ENCODE peak calls at places on chromosomes 2 and 18, in six cellular contexts. B, E, X, G, K and V are unnamed samples.

GRCh38 chr2:54891901-54892300 is 158.3 kb downstream of the RTN4 start:
- DNase-seq in K (no peak), B (no peak), G (no peak), E (no peak), X (no peak), V (no peak)

GRCh38 chr18:37270046-37270665 is 295.4 kb downstream of the CELF4 start:
- DNase-seq in E (peak; percentile 84), G (no peak), K (no peak), X (peak; percentile 60), B (no peak), V (peak; percentile 73)

GRCh38 chr2:11344956-11345671 is 678 bp upstream of the ROCK2 start:
- DNase-seq in E (peak; percentile 85), X (peak; percentile 63), B (peak; percentile 40), G (peak; percentile 40), K (peak; percentile 64), V (no peak)

GRCh38 chr2:196344397-196344796 is 173.0 kb upstream of the STK17B start:
- DNase-seq in K (no peak), E (no peak), X (no peak), G (no peak), B (no peak), V (no peak)

GRCh38 chr18:63999871-64000270 is 30.0 kb downstream of the SERPINB8 start:
- DNase-seq in X (no peak), B (no peak), E (no peak), K (no peak), G (no peak), V (no peak)

GRCh38 chr2:218024871-218025270 is 22.1 kb upstream of the TNS1 start:
- DNase-seq in K (no peak), B (no peak), G (no peak), E (no peak), X (no peak), V (no peak)

GRCh38 chr2:218781691-218782528 is at the start of gene CYP27A1:
- DNase-seq in X (peak; percentile 25), E (peak; percentile 79), B (peak; percentile 46), K (no peak), G (peak; percentile 71), V (peak; percentile 38)

GRCh38 chr2:195533771-195534642 is 123.0 kb upstream of the SLC39A10 start:
- DNase-seq in K (peak; percentile 17), B (no peak), X (no peak), G (peak; percentile 76), E (peak; percentile 33), V (no peak)

GRCh38 chr18:46712406-46712805 is 44.4 kb downstream of the ST8SIA5 start:
- DNase-seq in X (no peak), G (no peak), K (no peak), E (peak; percentile 43), B (no peak), V (no peak)

GRCh38 chr2:1752751-1753150 is 8.4 kb upstream of the PXDN start:
- DNase-seq in X (no peak), G (peak; percentile 30), K (no peak), E (no peak), B (no peak), V (no peak)

GRCh38 chr18:24259869-24260662 is 121.2 kb downstream of the CABYR start:
- DNase-seq in B (no peak), X (no peak), E (no peak), G (no peak), K (no peak), V (no peak)

GRCh38 chr2:196551014-196551413 is 88.5 kb upstream of the CCDC150 start:
- DNase-seq in G (no peak), X (no peak), B (no peak), K (no peak), E (no peak), V (no peak)

GRCh38 chr2:8153258-8153718 is 528.6 kb upstream of the ID2 start:
- DNase-seq in X (no peak), G (no peak), E (no peak), B (no peak), K (no peak), V (no peak)

GRCh38 chr2:222703866-222704265 is 32.4 kb downstream of the MOGAT1 start:
- DNase-seq in X (no peak), G (no peak), E (no peak), K (no peak), B (no peak), V (no peak)

GRCh38 chr2:236863729-236864126 is 222.0 kb upstream of the COPS8 start:
- DNase-seq in X (no peak), E (no peak), B (no peak), G (no peak), K (no peak), V (no peak)

GRCh38 chr2:236919209-236919608 is 166.5 kb upstream of the COPS8 start:
- DNase-seq in B (no peak), X (no peak), G (no peak), K (peak; percentile 8), E (no peak), V (no peak)

GRCh38 chr2:160859086-160859485 is 301.1 kb upstream of the TANK start:
- DNase-seq in E (peak; percentile 14), B (no peak), X (no peak), G (no peak), K (no peak), V (no peak)

GRCh38 chr2:17719562-17720371 is 33.8 kb downstream of the SMC6 start:
- DNase-seq in K (peak; percentile 22), B (peak; percentile 19), G (no peak), X (no peak), E (peak; percentile 22), V (no peak)

GRCh38 chr2:239536186-239536585 is 135.4 kb upstream of the HDAC4 start:
- DNase-seq in B (no peak), E (no peak), X (no peak), K (no peak), G (no peak), V (no peak)

GRCh38 chr2:128781888-128782385 is 463.3 kb upstream of the HS6ST1 start:
- DNase-seq in G (no peak), E (no peak), B (no peak), K (no peak), X (no peak), V (no peak)

GRCh38 chr18:21739604-21740473 is 753 bp upstream of the MIB1 start:
- DNase-seq in X (no peak), B (no peak), K (peak; percentile 23), G (no peak), E (no peak), V (no peak)

GRCh38 chr2:104872034-104872865 is 18.3 kb downstream of the POU3F3 start:
- DNase-seq in B (peak; percentile 34), K (no peak), G (no peak), X (no peak), E (no peak), V (no peak)

DNA sequence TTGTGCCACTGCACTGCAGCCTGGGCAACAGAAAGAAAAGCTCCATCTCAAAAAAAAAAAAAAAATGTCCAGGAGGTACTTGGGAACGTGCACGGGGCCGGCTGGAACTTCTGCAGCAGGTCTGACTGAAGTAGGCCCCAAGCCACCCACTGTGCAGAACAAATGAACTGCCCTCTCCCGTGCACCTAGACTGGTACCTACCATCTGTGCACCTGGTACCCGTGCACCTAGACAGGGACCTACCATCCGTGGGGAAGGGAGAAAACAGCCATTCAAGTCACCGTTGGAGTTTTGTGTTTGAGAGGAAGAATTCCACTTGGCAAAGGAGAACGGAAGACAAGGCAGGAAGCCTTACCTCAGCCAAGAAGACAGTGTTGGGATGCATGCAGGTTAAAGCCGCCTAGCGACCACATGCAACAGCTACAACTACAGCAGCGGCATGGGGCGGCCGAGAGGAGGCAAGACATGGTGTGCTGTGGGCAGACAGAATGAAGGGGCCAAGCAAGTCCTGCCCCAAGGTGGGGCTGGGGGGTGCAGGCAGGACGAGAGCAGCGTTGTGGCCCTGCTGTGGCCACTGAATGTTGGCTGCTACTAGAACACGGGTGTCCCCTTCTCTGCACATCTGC is 16.1 kb downstream of the ST3GAL5 start:
- DNase-seq in E (no peak), G (no peak), B (no peak), X (no peak), K (no peak), V (no peak)
- TF ChIP-seq CTCF in E (no peak), G (no peak), B (no peak), X (no peak), K (no peak), V (no peak)

DNA sequence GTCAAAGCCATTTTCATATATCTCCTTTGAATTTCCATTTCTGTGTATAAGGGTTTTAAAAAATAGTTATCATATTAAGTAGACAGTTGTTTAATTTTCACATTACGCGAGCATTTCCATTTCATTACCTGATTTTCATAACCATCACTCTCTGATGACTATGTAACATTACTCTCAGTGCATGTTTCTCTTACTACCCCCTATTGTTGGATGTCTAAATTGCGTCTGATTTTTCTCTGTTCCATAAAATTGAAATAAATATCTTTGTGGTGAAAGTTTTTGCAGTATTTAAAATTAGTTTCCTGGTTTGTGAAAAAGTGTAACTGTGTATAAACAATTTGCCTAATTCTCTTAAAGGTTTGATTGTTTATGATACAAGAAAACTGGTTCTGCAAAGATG is 123.8 kb downstream of the MYO1B start:
- DNase-seq in B (no peak), X (no peak), G (no peak), K (peak; percentile 12), E (no peak), V (no peak)
- TF ChIP-seq CTCF in B (no peak), X (peak; percentile 42), G (no peak), K (peak; percentile 38), E (peak; percentile 25), V (peak; percentile 50)

DNA sequence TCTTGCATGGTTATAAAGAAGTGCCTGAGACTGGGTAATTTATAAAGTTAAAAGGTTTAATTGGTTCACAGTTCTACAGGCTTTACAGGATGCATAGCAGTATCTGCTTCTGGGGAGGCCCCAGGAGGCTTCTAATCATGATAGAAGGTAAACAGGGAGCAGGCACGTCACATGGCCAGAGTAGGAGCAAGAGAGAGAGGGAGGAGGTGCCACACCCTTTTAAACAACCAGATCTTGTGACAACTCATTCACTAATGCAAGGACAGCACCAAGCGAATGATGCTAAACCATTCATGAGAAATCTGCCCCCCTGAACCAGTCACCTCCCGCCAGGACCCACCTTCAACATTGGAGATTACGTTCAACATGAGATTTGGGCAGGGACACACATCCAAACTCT is 141.1 kb downstream of the EN1 start:
- DNase-seq in B (no peak), X (no peak), G (no peak), K (no peak), E (peak; percentile 22), V (no peak)
- TF ChIP-seq CTCF in B (no peak), X (no peak), G (no peak), K (no peak), E (no peak), V (no peak)

DNA sequence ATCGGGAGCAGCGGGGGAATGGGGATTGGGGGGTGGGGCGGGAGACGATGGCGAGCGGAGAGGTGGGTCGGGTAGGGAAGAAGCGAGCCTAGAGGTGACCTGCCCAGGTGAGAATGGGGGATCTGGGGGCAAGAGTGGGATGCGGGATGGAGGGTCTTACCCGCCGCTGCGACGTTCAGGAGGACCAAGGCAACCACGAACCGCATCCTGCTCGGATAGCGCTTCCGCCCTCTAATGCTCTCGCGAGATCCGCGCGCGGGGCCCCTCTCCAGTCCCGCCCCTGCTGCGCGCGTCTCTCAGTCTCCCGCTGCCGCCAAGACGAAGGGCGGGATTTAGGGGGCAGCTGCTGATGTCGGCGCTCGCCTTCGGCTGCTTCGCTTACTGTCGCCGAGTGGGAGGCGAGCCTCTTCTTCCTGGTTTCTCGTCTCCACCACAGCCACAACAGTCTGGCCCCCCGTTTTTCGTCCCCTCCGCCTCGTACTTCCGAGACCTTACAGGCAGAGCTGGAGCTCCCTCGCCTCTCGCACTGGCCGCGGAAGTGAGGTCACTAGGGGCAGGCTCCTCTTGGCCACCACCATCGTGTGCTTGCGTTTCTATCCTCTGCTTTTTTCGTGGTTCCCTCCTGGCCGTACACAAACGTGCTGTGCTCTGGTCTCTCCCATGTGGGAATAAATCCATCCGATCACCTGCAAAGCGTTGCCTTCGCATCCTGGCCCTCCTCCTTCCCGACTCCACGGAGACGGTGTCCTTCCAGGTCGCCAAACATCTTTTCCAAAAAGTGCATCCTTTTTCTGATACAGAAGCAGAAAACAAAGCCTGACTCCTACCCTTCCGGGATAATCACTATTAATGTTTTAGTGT is at the start of gene TGOLN2:
- DNase-seq in K (peak; percentile 96), X (peak; percentile 81), B (peak; percentile 95), E (peak; percentile 98), G (peak; percentile 86), V (peak; percentile 92)
- TF ChIP-seq CTCF in K (no peak), X (peak; percentile 19), B (no peak), E (no peak), G (peak; percentile 15), V (no peak)